ENCODE peak calls at places on chromosomes 11 and 22, in seven cellular contexts. W, E, X, A, M, N and L are unnamed samples.

GRCh38 chr11:133951484-133952198 is 5.1 kb downstream of the IGSF9B start:
- DNase-seq in A (no peak), E (peak; percentile 86), M (no peak), W (no peak), X (peak; percentile 67), N (no peak), L (no peak)

GRCh38 chr11:9601041-9601875 is 27.8 kb downstream of the WEE1 start:
- DNase-seq in X (no peak), N (peak; percentile 56), W (no peak), A (no peak), E (no peak), M (peak; percentile 94), L (peak; percentile 78)

GRCh38 chr11:70095541-70096252 is 17.6 kb downstream of the ANO1 start:
- DNase-seq in W (no peak), M (no peak), E (no peak), A (no peak), X (no peak), N (no peak), L (no peak)

GRCh38 chr22:30438559-30438958 is 13.0 kb downstream of the MTFP1 start:
- DNase-seq in E (no peak), X (no peak), N (no peak), M (no peak), W (no peak), A (no peak), L (no peak)

GRCh38 chr11:69356703-69357457 is 62.9 kb downstream of the MYEOV start:
- DNase-seq in W (no peak), X (no peak), M (no peak), A (no peak), N (no peak), E (no peak), L (no peak)

GRCh38 chr11:61955031-61955415 is 4.9 kb downstream of the BEST1 start:
- DNase-seq in X (peak; percentile 52), E (no peak), W (no peak), A (peak; percentile 38), M (no peak), N (no peak), L (no peak)

GRCh38 chr11:10876168-10876567 is 18.3 kb upstream of the ZBED5 start:
- DNase-seq in N (no peak), X (no peak), A (no peak), E (no peak), M (no peak), W (no peak), L (no peak)

GRCh38 chr11:12045914-12046635 is 37.6 kb upstream of the DKK3 start:
- DNase-seq in M (no peak), E (no peak), N (no peak), X (no peak), W (no peak), A (no peak), L (no peak)

GRCh38 chr11:130131957-130132850 is 27.4 kb upstream of the ST14 start:
- DNase-seq in W (peak; percentile 44), X (peak; percentile 38), N (peak; percentile 66), M (peak; percentile 88), E (peak; percentile 60), A (peak; percentile 61), L (peak; percentile 70)

GRCh38 chr11:17434108-17434507 is 42.5 kb downstream of the ABCC8 start:
- DNase-seq in W (no peak), A (no peak), E (no peak), M (no peak), X (no peak), N (no peak), L (no peak)

GRCh38 chr11:118442903-118443589 is 6.8 kb downstream of the KMT2A start:
- DNase-seq in W (no peak), E (no peak), X (no peak), N (no peak), M (no peak), A (no peak), L (no peak)

GRCh38 chr11:120674537-120674936 is 163.0 kb downstream of the GRIK4 start:
- DNase-seq in A (no peak), E (no peak), N (no peak), W (no peak), M (no peak), X (no peak), L (no peak)

GRCh38 chr11:45412521-45412920 is 126.4 kb upstream of the SYT13 start:
- DNase-seq in N (no peak), A (no peak), M (no peak), W (no peak), X (no peak), E (no peak), L (no peak)

GRCh38 chr22:23073506-23074229 is 3.3 kb downstream of the GNAZ start:
- DNase-seq in W (no peak), A (no peak), X (no peak), N (no peak), E (no peak), M (no peak), L (no peak)

GRCh38 chr11:105230586-105230985 is 91.0 kb upstream of the CARD18 start:
- DNase-seq in W (no peak), E (no peak), X (no peak), A (no peak), M (no peak), N (no peak), L (no peak)

GRCh38 chr11:82692981-82693380 is 40.7 kb downstream of the FAM181B start:
- DNase-seq in M (no peak), N (no peak), E (no peak), A (no peak), X (no peak), W (no peak), L (no peak)

GRCh38 chr11:102110761-102111010 is 439 bp downstream of the YAP1 start:
- DNase-seq in W (no peak), X (no peak), E (no peak), M (no peak), N (no peak), A (no peak), L (no peak)

GRCh38 chr11:6667733-6668374 is 12.2 kb upstream of the DCHS1 start:
- DNase-seq in E (peak; percentile 2), X (no peak), W (no peak), M (peak; percentile 63), A (no peak), N (peak; percentile 37), L (peak; percentile 45)

GRCh38 chr22:42758929-42759629 is 38.4 kb upstream of the A4GALT start:
- DNase-seq in X (no peak), E (no peak), A (no peak), N (no peak), W (no peak), M (no peak), L (no peak)